ENCODE peak calls at places on chromosomes 7 and 10, in six cellular contexts. A is left ventricle myocardium inferior; S is epithelial cell of esophagus; P is stimulated activated CD4-positive, alpha-beta T cell treated with anti-CD3 and anti-CD28 coated beads, Interleukin-15, amount 100 ng/mL, for 1 hour; R is ovary; C is fibroblast of the conjunctiva. F is an unnamed sample.

GRCh38 chr7:157568785-157569584 is 232.2 kb downstream of the DNAJB6 start:
- DNase-seq in A (peak; percentile 52), S (peak; percentile 4), P (peak; percentile 35), R (peak; percentile 55), C (peak; percentile 14), F (peak; percentile 74)

GRCh38 chr7:143413123-143413522 is 4.5 kb upstream of the EPHA1 start:
- DNase-seq in A (no peak), S (no peak), P (no peak), R (no peak), C (no peak), F (no peak)

GRCh38 chr10:117601716-117602115 is 59.2 kb downstream of the EMX2 start:
- DNase-seq in A (no peak), S (no peak), P (no peak), R (no peak), C (no peak), F (no peak)

GRCh38 chr7:30433082-30433481 is 45.5 kb downstream of the NOD1 start:
- DNase-seq in A (peak; percentile 58), S (no peak), P (no peak), R (peak; percentile 56), C (peak; percentile 76), F (peak; percentile 84)

GRCh38 chr7:138752568-138753518 is 45.0 kb upstream of the TMEM213 start:
- DNase-seq in A (peak; percentile 14), S (peak; percentile 81), P (peak; percentile 80), R (no peak), C (no peak), F (no peak)

GRCh38 chr7:107838024-107838423 is 35.0 kb upstream of the SLC26A3 start:
- DNase-seq in A (no peak), S (no peak), P (no peak), R (no peak), C (no peak), F (no peak)

GRCh38 chr10:72665925-72666324 is 26.0 kb upstream of the MCU start:
- DNase-seq in A (no peak), S (peak; percentile 93), P (no peak), R (no peak), C (no peak), F (no peak)

GRCh38 chr7:47302560-47302959 is 279.4 kb downstream of the TNS3 start:
- DNase-seq in A (no peak), S (no peak), P (no peak), R (no peak), C (no peak), F (no peak)

GRCh38 chr10:25493122-25493893 is 318.5 kb downstream of the GPR158 start:
- DNase-seq in A (no peak), S (peak; percentile 98), P (no peak), R (no peak), C (peak; percentile 0), F (no peak)

GRCh38 chr10:119769886-119770285 is 44.0 kb downstream of the INPP5F start:
- DNase-seq in A (no peak), S (peak; percentile 78), P (no peak), R (no peak), C (no peak), F (no peak)

GRCh38 chr7:156172638-156173037 is 360.4 kb upstream of the SHH start:
- DNase-seq in A (no peak), S (no peak), P (no peak), R (no peak), C (no peak), F (no peak)

GRCh38 chr7:151813445-151813844 is 63.5 kb downstream of the PRKAG2 start:
- DNase-seq in A (peak; percentile 3), S (no peak), P (no peak), R (no peak), C (no peak), F (no peak)

GRCh38 chr10:73889014-73889413 is 14.7 kb upstream of the CAMK2G start:
- DNase-seq in A (peak; percentile 56), S (peak; percentile 100), P (no peak), R (no peak), C (peak; percentile 48), F (peak; percentile 83)

GRCh38 chr7:143416565-143417149 is 8.0 kb upstream of the EPHA1 start:
- DNase-seq in A (no peak), S (peak; percentile 74), P (no peak), R (no peak), C (no peak), F (no peak)

GRCh38 chr7:55192718-55193117 is 172.4 kb upstream of the LANCL2 start:
- DNase-seq in A (no peak), S (peak; percentile 87), P (no peak), R (no peak), C (peak; percentile 24), F (no peak)

GRCh38 chr10:112963835-112964234 is 13.8 kb downstream of the TCF7L2 start:
- DNase-seq in A (no peak), S (no peak), P (no peak), R (no peak), C (no peak), F (no peak)

GRCh38 chr10:133534417-133534816 is 7.3 kb downstream of the CYP2E1 start:
- DNase-seq in A (no peak), S (no peak), P (no peak), R (no peak), C (no peak), F (no peak)

GRCh38 chr10:80530251-80530650 is 7.5 kb upstream of the SH2D4B start:
- DNase-seq in A (no peak), S (peak; percentile 62), P (no peak), R (no peak), C (no peak), F (peak; percentile 41)

GRCh38 chr7:119964640-119965542 is 308.1 kb upstream of the KCND2 start:
- DNase-seq in A (no peak), S (peak; percentile 11), P (no peak), R (no peak), C (no peak), F (no peak)

GRCh38 chr7:121504478-121504877 is 108.4 kb upstream of the FAM3C start:
- DNase-seq in A (no peak), S (peak; percentile 62), P (no peak), R (peak; percentile 31), C (no peak), F (no peak)

GRCh38 chr10:79127151-79127961 is 58.6 kb downstream of the ZMIZ1 start:
- DNase-seq in A (peak; percentile 76), S (peak; percentile 70), P (no peak), R (peak; percentile 82), C (peak; percentile 36), F (peak; percentile 87)

GRCh38 chr7:1973321-1974251 is 259.2 kb downstream of the MAD1L1 start:
- DNase-seq in A (no peak), S (no peak), P (no peak), R (no peak), C (no peak), F (peak; percentile 62)

GRCh38 chr10:58641708-58642107 is 129.0 kb downstream of the BICC1 start:
- DNase-seq in A (no peak), S (peak; percentile 66), P (no peak), R (no peak), C (no peak), F (no peak)

GRCh38 chr7:107779647-107780099 is 23.4 kb downstream of the SLC26A3 start:
- DNase-seq in A (no peak), S (no peak), P (no peak), R (no peak), C (no peak), F (no peak)